ENCODE peak calls at places on chromosomes 12 and 14, in six cellular contexts. A is T-helper 22 cell; S is activated T-helper 1 cell treated with Interleukin-2 at 50 U/mL for 16 hours; M is activated CD4-positive, alpha-beta T cell treated with anti-CD3 and anti-CD28 coated beads for 1 hour; K is body of pancreas; I is stimulated activated CD8-positive, alpha-beta memory T cell treated with anti-CD3 and anti-CD28 coated beads, Interleukin-2, amount 100 ng/mL, for 1 hour. Z is an unnamed sample.

GRCh38 chr14:60163741-60164140 is 1.5 kb downstream of the DHRS7 start:
- DNase-seq in A (no peak), S (no peak), M (no peak), K (no peak), I (no peak), Z (no peak)

GRCh38 chr12:4243098-4243795 is 30.3 kb upstream of the CCND2 start:
- DNase-seq in A (no peak), S (no peak), M (no peak), K (no peak), I (no peak), Z (no peak)

GRCh38 chr14:42556551-42556950 is 949.9 kb downstream of the LRFN5 start:
- DNase-seq in A (no peak), S (no peak), M (no peak), K (no peak), I (no peak), Z (no peak)

GRCh38 chr14:35347323-35348043 is 55.3 kb downstream of the PSMA6 start:
- DNase-seq in A (no peak), S (no peak), M (no peak), K (no peak), I (no peak), Z (no peak)

GRCh38 chr12:76137611-76138010 is 53.1 kb upstream of the NAP1L1 start:
- DNase-seq in A (no peak), S (no peak), M (no peak), K (no peak), I (no peak), Z (no peak)

GRCh38 chr14:104187121-104187889 is 48.9 kb downstream of the KIF26A start:
- DNase-seq in A (no peak), S (no peak), M (no peak), K (no peak), I (no peak), Z (no peak)

GRCh38 chr12:47800582-47800981 is 19.1 kb downstream of the HDAC7 start:
- DNase-seq in A (no peak), S (no peak), M (no peak), K (no peak), I (no peak), Z (no peak)

GRCh38 chr14:98229676-98230366 is 1042.2 kb downstream of the BCL11B start:
- DNase-seq in A (no peak), S (no peak), M (no peak), K (no peak), I (no peak), Z (no peak)

GRCh38 chr14:72401632-72402428 is 469.6 kb downstream of the RGS6 start:
- DNase-seq in A (no peak), S (no peak), M (no peak), K (no peak), I (no peak), Z (no peak)

GRCh38 chr12:103250487-103250886 is 245.3 kb downstream of the C12orf42 start:
- DNase-seq in A (no peak), S (no peak), M (no peak), K (no peak), I (no peak), Z (no peak)